ENCODE peak calls at places on chromosomes 6 and 20, in five cellular contexts. I, R, G, U and W are unnamed samples.

GRCh38 chr20:10306440-10307358 is 88.1 kb downstream of the SNAP25 start:
- DNase-seq in R (peak), I (no peak), U (no peak), G (no peak), W (peak)

GRCh38 chr6:76275746-76276145 is 203.3 kb upstream of the IMPG1 start:
- DNase-seq in G (no peak), I (no peak), U (peak), R (no peak), W (no peak)

GRCh38 chr6:159023893-159024292 is 20.9 kb downstream of the TAGAP start:
- DNase-seq in R (no peak), G (no peak), U (no peak), I (no peak), W (no peak)

GRCh38 chr6:148140772-148141557 is 201.7 kb upstream of the SASH1 start:
- DNase-seq in R (no peak), U (no peak), I (no peak), G (no peak), W (no peak)

GRCh38 chr20:45913105-45913504 is 1.1 kb upstream of the PLTP start:
- DNase-seq in R (no peak), I (no peak), G (no peak), U (no peak), W (no peak)

GRCh38 chr6:5201271-5201670 is 59.5 kb downstream of the LYRM4 start:
- DNase-seq in I (no peak), G (no peak), U (no peak), R (no peak), W (no peak)

GRCh38 chr6:24547243-24547642 is 52.5 kb downstream of the ALDH5A1 start:
- DNase-seq in I (peak), R (no peak), G (no peak), U (no peak), W (no peak)

GRCh38 chr6:4010682-4011081 is 68.3 kb downstream of the FAM217A start:
- DNase-seq in G (no peak), R (no peak), I (no peak), U (no peak), W (no peak)

GRCh38 chr6:16684896-16685554 is 76.2 kb downstream of the ATXN1 start:
- DNase-seq in G (no peak), R (peak), U (no peak), I (peak), W (no peak)

GRCh38 chr20:19026901-19027644 is 185.4 kb upstream of the SLC24A3 start:
- DNase-seq in U (no peak), R (no peak), I (no peak), G (no peak), W (no peak)

GRCh38 chr6:135449246-135449645 is 48.3 kb downstream of the AHI1 start:
- DNase-seq in I (no peak), G (no peak), U (no peak), R (no peak), W (no peak)

GRCh38 chr6:141482773-141483172 is 650.0 kb upstream of the GJE1 start:
- DNase-seq in I (no peak), R (no peak), U (no peak), G (no peak), W (no peak)

GRCh38 chr20:62511300-62511914 is 35.6 kb upstream of the GATA5 start:
- DNase-seq in I (no peak), G (no peak), U (no peak), R (no peak), W (no peak)

GRCh38 chr6:20674664-20675063 is 140.4 kb downstream of the CDKAL1 start:
- DNase-seq in G (no peak), I (no peak), U (no peak), R (no peak), W (no peak)

GRCh38 chr6:111478749-111479148 is 4.3 kb downstream of the REV3L start:
- DNase-seq in R (peak), I (no peak), U (peak), G (no peak), W (no peak)